ENCODE peak calls at places on chromosomes 11 and 22, in five cellular contexts. One of them, this sample, is unnamed.

GRCh38 chr11:128900468-128900867 is 9.3 kb downstream of the KCNJ5 start:
- DNase-seq in K562: no peak
- DNase-seq in A549: no peak
- DNase-seq in GM12878: no peak
- DNase-seq in HepG2: no peak
- DNase-seq in this sample: no peak

GRCh38 chr22:26330971-26331625 is 98.0 kb upstream of the ASPHD2 start:
- DNase-seq in K562: peak
- DNase-seq in A549: peak
- DNase-seq in GM12878: peak
- DNase-seq in HepG2: peak
- DNase-seq in this sample: peak

GRCh38 chr11:64233913-64234839 is at the start of gene VEGFB:
- DNase-seq in K562: peak
- DNase-seq in A549: no peak
- DNase-seq in GM12878: no peak
- DNase-seq in HepG2: no peak
- DNase-seq in this sample: peak

GRCh38 chr11:114815761-114816160 is 137.4 kb downstream of the NXPE2 start:
- DNase-seq in K562: no peak
- DNase-seq in A549: no peak
- DNase-seq in GM12878: no peak
- DNase-seq in HepG2: no peak
- DNase-seq in this sample: no peak

GRCh38 chr11:66268953-66269906 is 791 bp downstream of the RAB1B start:
- DNase-seq in K562: peak
- DNase-seq in A549: peak
- DNase-seq in GM12878: no peak
- DNase-seq in HepG2: peak
- DNase-seq in this sample: peak

GRCh38 chr11:64924910-64925284 is 408 bp downstream of the PPP2R5B start:
- DNase-seq in K562: peak
- DNase-seq in A549: peak
- DNase-seq in GM12878: no peak
- DNase-seq in HepG2: no peak
- DNase-seq in this sample: no peak

GRCh38 chr11:133742388-133742787 is 102.9 kb downstream of the SPATA19 start:
- DNase-seq in K562: no peak
- DNase-seq in A549: no peak
- DNase-seq in GM12878: no peak
- DNase-seq in HepG2: no peak
- DNase-seq in this sample: no peak

GRCh38 chr11:125088576-125089455 is 22.6 kb downstream of the TMEM218 start:
- DNase-seq in K562: no peak
- DNase-seq in A549: no peak
- DNase-seq in GM12878: no peak
- DNase-seq in HepG2: no peak
- DNase-seq in this sample: no peak

GRCh38 chr22:40261783-40262182 is 84.1 kb downstream of the TNRC6B start:
- DNase-seq in K562: no peak
- DNase-seq in A549: no peak
- DNase-seq in GM12878: no peak
- DNase-seq in HepG2: no peak
- DNase-seq in this sample: no peak

GRCh38 chr22:24407278-24407665 is 20.1 kb upstream of the ADORA2A start:
- DNase-seq in K562: no peak
- DNase-seq in A549: no peak
- DNase-seq in GM12878: no peak
- DNase-seq in HepG2: no peak
- DNase-seq in this sample: peak

GRCh38 chr11:74819400-74819799 is 70.8 kb downstream of the RNF169 start:
- DNase-seq in K562: no peak
- DNase-seq in A549: no peak
- DNase-seq in GM12878: no peak
- DNase-seq in HepG2: peak
- DNase-seq in this sample: peak

GRCh38 chr22:42803454-42803853 is 53.6 kb downstream of the ARFGAP3 start:
- DNase-seq in K562: no peak
- DNase-seq in A549: no peak
- DNase-seq in GM12878: no peak
- DNase-seq in HepG2: no peak
- DNase-seq in this sample: no peak

GRCh38 chr11:2812371-2812991 is 73.1 kb downstream of the CDKN1C start:
- DNase-seq in K562: no peak
- DNase-seq in A549: no peak
- DNase-seq in GM12878: no peak
- DNase-seq in HepG2: no peak
- DNase-seq in this sample: no peak

GRCh38 chr11:46741600-46742484 is 22.8 kb downstream of the F2 start:
- DNase-seq in K562: no peak
- DNase-seq in A549: no peak
- DNase-seq in GM12878: no peak
- DNase-seq in HepG2: no peak
- DNase-seq in this sample: no peak

GRCh38 chr11:73404048-73404447 is 27.8 kb downstream of the RELT start:
- DNase-seq in K562: peak
- DNase-seq in A549: peak
- DNase-seq in GM12878: no peak
- DNase-seq in HepG2: peak
- DNase-seq in this sample: peak

GRCh38 chr11:123584737-123585136 is 69.7 kb downstream of the SCN3B start:
- DNase-seq in K562: no peak
- DNase-seq in A549: no peak
- DNase-seq in GM12878: no peak
- DNase-seq in HepG2: no peak
- DNase-seq in this sample: no peak

GRCh38 chr11:58490827-58491226 is 17.1 kb downstream of the OR5B21 start:
- DNase-seq in K562: no peak
- DNase-seq in A549: no peak
- DNase-seq in GM12878: no peak
- DNase-seq in HepG2: no peak
- DNase-seq in this sample: no peak

GRCh38 chr11:74534216-74534615 is 40.7 kb upstream of the LIPT2 start:
- DNase-seq in K562: no peak
- DNase-seq in A549: no peak
- DNase-seq in GM12878: no peak
- DNase-seq in HepG2: no peak
- DNase-seq in this sample: no peak

GRCh38 chr11:73729594-73730206 is 31.2 kb downstream of the RAB6A start:
- DNase-seq in K562: peak
- DNase-seq in A549: peak
- DNase-seq in GM12878: no peak
- DNase-seq in HepG2: peak
- DNase-seq in this sample: no peak

GRCh38 chr11:95544095-95544795 is 245.3 kb downstream of the FAM76B start:
- DNase-seq in K562: no peak
- DNase-seq in A549: no peak
- DNase-seq in GM12878: no peak
- DNase-seq in HepG2: no peak
- DNase-seq in this sample: no peak

GRCh38 chr22:45430871-45431270 is 17.4 kb downstream of the RIBC2 start:
- DNase-seq in K562: no peak
- DNase-seq in A549: no peak
- DNase-seq in GM12878: no peak
- DNase-seq in HepG2: no peak
- DNase-seq in this sample: no peak

GRCh38 chr11:29261831-29262230 is 755.0 kb downstream of the KCNA4 start:
- DNase-seq in K562: no peak
- DNase-seq in A549: no peak
- DNase-seq in GM12878: no peak
- DNase-seq in HepG2: no peak
- DNase-seq in this sample: no peak

GRCh38 chr11:69370984-69371709 is 77.2 kb downstream of the MYEOV start:
- DNase-seq in K562: no peak
- DNase-seq in A549: no peak
- DNase-seq in GM12878: no peak
- DNase-seq in HepG2: no peak
- DNase-seq in this sample: no peak

GRCh38 chr22:41994506-41994905 is 4.1 kb upstream of the WBP2NL start:
- DNase-seq in K562: no peak
- DNase-seq in A549: no peak
- DNase-seq in GM12878: no peak
- DNase-seq in HepG2: no peak
- DNase-seq in this sample: no peak

GRCh38 chr11:95230054-95231034 is 658 bp downstream of the SESN3 start:
- DNase-seq in K562: peak
- DNase-seq in A549: peak
- DNase-seq in GM12878: no peak
- DNase-seq in HepG2: no peak
- DNase-seq in this sample: peak

GRCh38 chr22:33325232-33326004 is 267.2 kb upstream of the SYN3 start:
- DNase-seq in K562: no peak
- DNase-seq in A549: no peak
- DNase-seq in GM12878: peak
- DNase-seq in HepG2: no peak
- DNase-seq in this sample: no peak

GRCh38 chr11:65537296-65537597 is 12.4 kb downstream of the SCYL1 start:
- DNase-seq in K562: no peak
- DNase-seq in A549: no peak
- DNase-seq in GM12878: no peak
- DNase-seq in HepG2: no peak
- DNase-seq in this sample: no peak

GRCh38 chr22:38799265-38800002 is 5.5 kb upstream of the DNAL4 start:
- DNase-seq in K562: no peak
- DNase-seq in A549: no peak
- DNase-seq in GM12878: no peak
- DNase-seq in HepG2: no peak
- DNase-seq in this sample: no peak
- TF ChIP-seq MAX in K562: no peak
- TF ChIP-seq MAX in A549: no peak
- TF ChIP-seq MAX in GM12878: no peak
- TF ChIP-seq MAX in HepG2: no peak
- TF ChIP-seq MAX in this sample: no peak

GRCh38 chr11:31045335-31045734 is 324.2 kb downstream of the DCDC1 start:
- DNase-seq in K562: no peak
- DNase-seq in A549: no peak
- DNase-seq in GM12878: no peak
- DNase-seq in HepG2: peak
- DNase-seq in this sample: no peak
- TF ChIP-seq MYC in K562: no peak
- TF ChIP-seq MYC in A549: no peak
- TF ChIP-seq MYC in GM12878: no peak
- TF ChIP-seq MYC in HepG2: no peak
- TF ChIP-seq MYC in this sample: no peak

GRCh38 chr11:20529757-20530156 is 69.7 kb upstream of the SLC6A5 start:
- DNase-seq in K562: no peak
- DNase-seq in A549: no peak
- DNase-seq in GM12878: no peak
- DNase-seq in HepG2: no peak
- DNase-seq in this sample: no peak
- H3K4me2 ChIP-seq in K562: no peak
- H3K4me2 ChIP-seq in A549: no peak
- H3K4me2 ChIP-seq in GM12878: no peak
- H3K4me2 ChIP-seq in HepG2: no peak
- H3K4me2 ChIP-seq in this sample: no peak

GRCh38 chr11:87493516-87493915 is 455.8 kb downstream of the TMEM135 start:
- DNase-seq in K562: no peak
- DNase-seq in A549: no peak
- DNase-seq in GM12878: no peak
- DNase-seq in HepG2: no peak
- DNase-seq in this sample: no peak
- TF ChIP-seq MAX in K562: no peak
- TF ChIP-seq MAX in A549: no peak
- TF ChIP-seq MAX in GM12878: no peak
- TF ChIP-seq MAX in HepG2: no peak
- TF ChIP-seq MAX in this sample: no peak

DNA sequence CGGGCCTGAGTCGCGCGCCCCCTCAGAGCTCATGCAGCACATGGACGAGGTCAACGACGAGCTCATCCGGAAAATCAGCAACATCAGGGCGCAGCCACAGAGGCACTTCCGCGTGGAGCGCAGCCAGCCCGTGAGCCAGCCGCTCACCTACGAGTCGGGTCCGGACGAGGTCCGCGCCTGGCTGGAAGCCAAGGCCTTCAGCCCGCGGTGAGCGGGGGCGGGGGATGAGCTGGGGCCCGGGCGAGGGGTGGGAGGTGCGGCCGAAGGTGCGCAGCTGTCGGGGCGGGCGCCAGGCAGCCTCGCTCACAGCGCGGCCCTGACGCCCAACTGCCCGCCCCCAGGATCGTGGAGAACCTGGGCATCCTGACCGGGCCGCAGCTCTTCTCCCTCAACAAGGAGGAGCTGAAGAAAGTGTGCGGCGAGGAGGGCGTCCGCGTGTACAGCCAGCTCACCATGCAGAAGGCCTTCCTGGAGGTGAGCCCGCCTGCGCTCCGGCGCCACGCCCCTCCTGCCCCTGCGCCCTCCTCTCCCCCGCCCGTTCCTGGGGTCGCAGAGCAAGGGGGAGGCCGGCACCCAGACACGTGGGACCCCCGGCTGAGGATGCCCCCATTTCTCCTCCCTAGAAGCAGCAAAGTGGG is 20.4 kb downstream of the EPS8L2 start:
- DNase-seq in K562: peak
- DNase-seq in A549: no peak
- DNase-seq in GM12878: no peak
- DNase-seq in HepG2: no peak
- DNase-seq in this sample: no peak
- TF ChIP-seq MYC in K562: peak
- TF ChIP-seq MYC in A549: no peak
- TF ChIP-seq MYC in GM12878: no peak
- TF ChIP-seq MYC in HepG2: no peak
- TF ChIP-seq MYC in this sample: no peak

GRCh38 chr11:19117760-19118097 is 761 bp downstream of the ZDHHC13 start:
- DNase-seq in K562: no peak
- DNase-seq in A549: no peak
- DNase-seq in GM12878: no peak
- DNase-seq in HepG2: no peak
- DNase-seq in this sample: peak

GRCh38 chr11:19111809-19112208 is 5.2 kb upstream of the ZDHHC13 start:
- DNase-seq in K562: no peak
- DNase-seq in A549: no peak
- DNase-seq in GM12878: no peak
- DNase-seq in HepG2: no peak
- DNase-seq in this sample: no peak

GRCh38 chr11:19121646-19122045 is 4.7 kb downstream of the ZDHHC13 start:
- DNase-seq in K562: no peak
- DNase-seq in A549: no peak
- DNase-seq in GM12878: no peak
- DNase-seq in HepG2: no peak
- DNase-seq in this sample: no peak

GRCh38 chr11:19116315-19116970 is 525 bp upstream of the ZDHHC13 start:
- DNase-seq in K562: no peak
- DNase-seq in A549: no peak
- DNase-seq in GM12878: peak
- DNase-seq in HepG2: no peak
- DNase-seq in this sample: no peak

GRCh38 chr11:19116971-19117759 is at the start of gene ZDHHC13:
- DNase-seq in K562: peak
- DNase-seq in A549: peak
- DNase-seq in GM12878: peak
- DNase-seq in HepG2: peak
- DNase-seq in this sample: peak
- H3K4me2 ChIP-seq in K562: peak
- H3K4me2 ChIP-seq in A549: peak
- H3K4me2 ChIP-seq in GM12878: peak
- H3K4me2 ChIP-seq in HepG2: peak
- H3K4me2 ChIP-seq in this sample: peak

This sample was measured in endothelial cell of umbilical vein.